ENCODE peak calls at places on chromosomes 12 and 14, in ten cellular contexts. E is amniotic epithelial cell; G is SHP77; J is HTR-8/SVneo; K is HT1080; H is germinal center; L is Right ventricle myocardium superior; Y is stimulated activated CD4-positive, alpha-beta T cell treated with anti-CD3 and anti-CD28 coated beads, Interleukin-2, amount 100 ng/mL, for 24 hours; T is left colon; W is psoas muscle. C is an unnamed sample.

GRCh38 chr12:63978519-63978918 is 134.0 kb downstream of the SRGAP1 start:
- DNase-seq in E (peak), G (no peak), J (peak), K (peak), H (no peak), L (no peak), Y (no peak), T (no peak), W (no peak), C (peak)

GRCh38 chr12:124994435-124994975 is 1.1 kb downstream of the BRI3BP start:
- DNase-seq in E (no peak), G (no peak), J (no peak), K (no peak), H (peak), L (no peak), Y (peak), T (peak), W (no peak), C (no peak)

GRCh38 chr12:130609966-130610365 is 106.1 kb downstream of the RIMBP2 start:
- DNase-seq in E (no peak), G (no peak), J (no peak), K (no peak), H (no peak), L (no peak), Y (no peak), T (no peak), W (no peak), C (no peak)

GRCh38 chr12:53056296-53056695 is 6.4 kb downstream of the TNS2 start:
- DNase-seq in E (peak), G (no peak), J (no peak), K (no peak), H (no peak), L (no peak), Y (no peak), T (no peak), W (peak), C (no peak)

GRCh38 chr14:61812347-61813100 is 50.3 kb downstream of the SNAPC1 start:
- DNase-seq in E (no peak), G (no peak), J (peak), K (no peak), H (peak), L (no peak), Y (peak), T (no peak), W (peak), C (peak)

GRCh38 chr12:46891306-46891705 is 65.5 kb upstream of the SLC38A4 start:
- DNase-seq in E (peak), G (no peak), J (no peak), K (no peak), H (no peak), L (no peak), Y (no peak), T (no peak), W (no peak), C (no peak)

GRCh38 chr12:1845427-1845826 is 25.1 kb downstream of the LRTM2 start:
- DNase-seq in E (no peak), G (no peak), J (no peak), K (no peak), H (no peak), L (no peak), Y (no peak), T (no peak), W (no peak), C (no peak)

GRCh38 chr12:132179431-132180362 is 35.4 kb downstream of the NOC4L start:
- DNase-seq in E (no peak), G (no peak), J (no peak), K (no peak), H (no peak), L (peak), Y (no peak), T (no peak), W (peak), C (no peak)

GRCh38 chr12:53974084-53975018 is at the start of gene HOTAIR:
- DNase-seq in E (no peak), G (no peak), J (peak), K (no peak), H (peak), L (no peak), Y (peak), T (no peak), W (peak), C (no peak)

GRCh38 chr12:10943167-10943566 is 4.1 kb upstream of the TAS2R14 start:
- DNase-seq in E (no peak), G (no peak), J (no peak), K (no peak), H (no peak), L (no peak), Y (no peak), T (no peak), W (no peak), C (no peak)

GRCh38 chr14:59303216-59303615 is 114.7 kb downstream of the DAAM1 start:
- DNase-seq in E (no peak), G (no peak), J (peak), K (peak), H (no peak), L (no peak), Y (no peak), T (no peak), W (no peak), C (no peak)

GRCh38 chr14:67228325-67228984 is 12.8 kb upstream of the PALS1 start:
- DNase-seq in E (peak), G (no peak), J (peak), K (peak), H (no peak), L (no peak), Y (no peak), T (no peak), W (no peak), C (peak)

GRCh38 chr12:121232163-121232562 is 22.2 kb downstream of the P2RX4 start:
- DNase-seq in E (no peak), G (no peak), J (no peak), K (no peak), H (no peak), L (no peak), Y (no peak), T (no peak), W (peak), C (no peak)

GRCh38 chr12:109871678-109872314 is 8.5 kb downstream of the GLTP start:
- DNase-seq in E (no peak), G (no peak), J (no peak), K (no peak), H (no peak), L (no peak), Y (no peak), T (peak), W (no peak), C (no peak)

GRCh38 chr14:55974046-55974582 is 144.1 kb upstream of the PELI2 start:
- DNase-seq in E (no peak), G (no peak), J (no peak), K (no peak), H (no peak), L (no peak), Y (no peak), T (no peak), W (no peak), C (no peak)

GRCh38 chr14:85310491-85311272 is 219.3 kb upstream of the FLRT2 start:
- DNase-seq in E (no peak), G (no peak), J (no peak), K (peak), H (no peak), L (no peak), Y (no peak), T (no peak), W (no peak), C (peak)

GRCh38 chr12:62210422-62210821 is 49.8 kb upstream of the USP15 start:
- DNase-seq in E (peak), G (no peak), J (peak), K (peak), H (peak), L (peak), Y (peak), T (peak), W (peak), C (peak)

GRCh38 chr14:80847093-80847492 is 94.4 kb downstream of the CEP128 start:
- DNase-seq in E (no peak), G (no peak), J (no peak), K (no peak), H (no peak), L (no peak), Y (no peak), T (no peak), W (no peak), C (no peak)

GRCh38 chr12:117836999-117837736 is 131.6 kb downstream of the KSR2 start:
- DNase-seq in E (peak), G (peak), J (peak), K (peak), H (peak), L (peak), Y (peak), T (peak), W (peak), C (peak)